ENCODE peak calls at places on chromosomes 4 and X, in four cellular contexts. X is IMR-90, F is H1, O is H9. P is an unnamed sample.

GRCh38 chr4:149766135-149766534 is 49.5 kb downstream of the IQCM start:
- DNase-seq in X (no peak), F (no peak), O (no peak), P (no peak)

GRCh38 chrX:75061701-75062100 is 94.4 kb downstream of the ABCB7 start:
- DNase-seq in X (peak), F (no peak), O (no peak), P (peak)

GRCh38 chrX:18545771-18546170 is 120.4 kb downstream of the CDKL5 start:
- DNase-seq in X (no peak), F (no peak), O (no peak), P (no peak)

GRCh38 chr4:10750714-10751113 is 66.1 kb upstream of the CLNK start:
- DNase-seq in X (no peak), F (no peak), O (no peak), P (no peak)

GRCh38 chr4:123418486-123418931 is 21.9 kb downstream of the SPRY1 start:
- DNase-seq in X (peak), F (peak), O (peak), P (peak)

GRCh38 chr4:186348433-186348832 is 82.4 kb downstream of the F11 start:
- DNase-seq in X (no peak), F (no peak), O (no peak), P (no peak)

GRCh38 chr4:146633471-146633800 is 5.3 kb upstream of the POU4F2 start:
- DNase-seq in X (no peak), F (no peak), O (no peak), P (peak)

GRCh38 chrX:50470103-50471031 is at the start of gene DGKK:
- DNase-seq in X (no peak), F (no peak), O (peak), P (peak)

GRCh38 chrX:148290937-148291336 is 209.5 kb upstream of the AFF2 start:
- DNase-seq in X (no peak), F (no peak), O (no peak), P (no peak)

GRCh38 chrX:84469226-84469625 is 33.0 kb downstream of the HDX start:
- DNase-seq in X (peak), F (no peak), O (no peak), P (no peak)

GRCh38 chr4:76547167-76547760 is 112.2 kb downstream of the SHROOM3 start:
- DNase-seq in X (no peak), F (no peak), O (no peak), P (peak)

GRCh38 chrX:118872102-118872566 is 48.5 kb downstream of the ZCCHC12 start:
- DNase-seq in X (no peak), F (no peak), O (no peak), P (no peak)

GRCh38 chr4:80253510-80253909 is 13.0 kb upstream of the FGF5 start:
- DNase-seq in X (no peak), F (no peak), O (no peak), P (no peak)

GRCh38 chr4:188428935-188429334 is 289.7 kb downstream of the TRIML1 start:
- DNase-seq in X (peak), F (no peak), O (peak), P (peak)

GRCh38 chr4:24978291-24979072 is 52.3 kb downstream of the LGI2 start:
- DNase-seq in X (no peak), F (no peak), O (peak), P (no peak)

GRCh38 chr4:94833394-94833793 is 75.6 kb downstream of the BMPR1B start:
- DNase-seq in X (peak), F (no peak), O (no peak), P (no peak)

GRCh38 chrX:23223169-23223568 is 111.5 kb upstream of the PTCHD1 start:
- DNase-seq in X (no peak), F (no peak), O (no peak), P (peak)

GRCh38 chrX:1465261-1466231 is 12.8 kb upstream of the ASMTL start:
- DNase-seq in X (no peak), F (no peak), O (peak), P (no peak)

GRCh38 chr4:71184195-71184781 is 154.5 kb upstream of the SLC4A4 start:
- DNase-seq in X (peak), F (no peak), O (peak), P (peak)

GRCh38 chr4:16609170-16609758 is 289.2 kb downstream of the LDB2 start:
- DNase-seq in X (no peak), F (no peak), O (peak), P (peak)

GRCh38 chr4:73922766-73923630 is 53.8 kb downstream of the CXCL1 start:
- DNase-seq in X (peak), F (no peak), O (no peak), P (no peak)

GRCh38 chr4:38948551-38948950 is 80.9 kb downstream of the FAM114A1 start:
- DNase-seq in X (peak), F (no peak), O (no peak), P (peak)

GRCh38 chrX:123965712-123966111 is 4.2 kb downstream of the STAG2 start:
- DNase-seq in X (no peak), F (no peak), O (no peak), P (no peak)

GRCh38 chr4:113222006-113222405 is 172.6 kb downstream of the ANK2 start:
- DNase-seq in X (peak), F (no peak), O (no peak), P (peak)

DNA sequence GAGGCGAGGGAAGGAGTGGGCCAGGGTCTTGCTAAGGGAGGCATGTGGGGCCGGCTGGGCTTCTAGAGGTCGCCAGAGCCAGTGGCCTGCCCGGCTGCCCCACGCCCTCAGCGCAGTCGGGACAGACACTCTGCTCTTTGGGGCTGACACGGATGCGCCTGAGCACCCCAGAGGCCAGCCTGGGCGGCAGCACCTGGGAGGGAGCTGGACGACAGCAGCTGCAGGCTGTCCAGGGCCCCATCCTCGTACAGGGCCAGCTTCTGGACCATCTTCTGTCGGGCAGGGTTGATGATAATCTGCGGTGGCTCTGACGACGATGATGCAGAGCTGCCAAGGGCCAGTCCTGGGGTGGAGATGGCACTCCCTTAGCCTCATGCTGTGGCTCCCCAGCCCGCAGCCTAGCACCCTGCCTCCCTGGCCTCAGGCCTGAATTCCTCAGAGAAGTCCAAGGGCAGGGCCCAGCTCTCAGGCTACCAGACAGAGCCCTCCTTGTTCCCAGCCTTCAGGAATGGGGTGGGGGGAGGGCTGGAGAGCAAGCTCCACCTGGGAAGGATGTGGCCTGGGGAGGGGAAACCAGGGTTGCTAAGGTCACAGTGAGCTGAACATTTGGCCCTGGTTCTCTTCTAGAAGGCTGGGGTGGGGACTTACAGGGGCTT is 7.2 kb downstream of the IRAK1 start:
- DNase-seq in X (no peak), F (no peak), O (no peak), P (peak)
- H3K18ac ChIP-seq in X (no peak), F (no peak), O (no peak), P (no peak)

DNA sequence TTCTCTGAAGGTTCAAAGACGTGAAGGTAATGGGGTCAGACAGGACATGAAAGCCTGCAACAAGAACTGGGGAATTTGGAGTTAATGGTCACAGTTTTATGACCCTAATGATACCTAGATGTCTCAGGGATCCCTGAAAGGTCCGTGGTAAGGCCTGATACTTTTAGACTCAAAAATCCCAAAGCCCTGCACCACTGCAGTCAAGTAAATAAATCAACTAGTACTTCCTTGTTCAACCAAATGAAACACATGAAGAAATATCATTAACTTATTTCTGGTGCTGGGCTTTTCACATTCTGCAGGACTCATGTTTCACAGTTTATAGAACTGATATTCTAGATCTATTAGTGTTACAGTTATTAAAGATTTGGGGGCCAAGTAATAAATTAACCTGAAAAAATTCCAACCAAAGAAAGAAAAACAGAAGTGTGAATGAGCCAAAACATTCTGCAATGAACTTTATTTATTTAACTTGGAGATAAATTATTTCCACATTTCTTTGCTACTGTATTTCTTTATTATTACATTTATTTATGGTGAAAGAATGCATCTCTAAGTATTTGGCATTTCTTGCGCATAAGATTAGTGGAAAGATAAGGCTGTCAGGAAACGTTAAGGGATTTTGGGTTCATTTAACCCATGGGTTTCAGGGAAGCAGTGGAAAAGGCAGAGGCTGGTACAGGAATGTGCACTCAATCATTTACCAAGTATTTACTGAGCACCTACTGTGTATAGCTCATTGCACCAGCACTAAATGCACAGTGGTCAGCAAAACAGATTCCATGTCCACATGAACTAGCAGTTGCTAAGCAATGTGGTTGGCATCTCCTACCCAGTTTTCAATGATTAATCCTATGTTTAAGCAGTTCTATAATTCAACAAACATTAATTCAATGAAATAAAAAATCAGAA is 8.7 kb downstream of the WDFY3 start:
- DNase-seq in X (no peak), F (no peak), O (no peak), P (peak)
- H3K56ac ChIP-seq in X (no peak), F (no peak), O (no peak), P (no peak)

GRCh38 chr4:32987111-32987510 is 2266.9 kb downstream of the PCDH7 start:
- DNase-seq in X (no peak), F (no peak), O (no peak), P (no peak)

GRCh38 chr4:32994956-32995849 is 2275.0 kb downstream of the PCDH7 start:
- DNase-seq in X (no peak), F (no peak), O (no peak), P (no peak)

GRCh38 chr4:32986236-32986635 is 2266.1 kb downstream of the PCDH7 start:
- DNase-seq in X (no peak), F (no peak), O (no peak), P (no peak)

DNA sequence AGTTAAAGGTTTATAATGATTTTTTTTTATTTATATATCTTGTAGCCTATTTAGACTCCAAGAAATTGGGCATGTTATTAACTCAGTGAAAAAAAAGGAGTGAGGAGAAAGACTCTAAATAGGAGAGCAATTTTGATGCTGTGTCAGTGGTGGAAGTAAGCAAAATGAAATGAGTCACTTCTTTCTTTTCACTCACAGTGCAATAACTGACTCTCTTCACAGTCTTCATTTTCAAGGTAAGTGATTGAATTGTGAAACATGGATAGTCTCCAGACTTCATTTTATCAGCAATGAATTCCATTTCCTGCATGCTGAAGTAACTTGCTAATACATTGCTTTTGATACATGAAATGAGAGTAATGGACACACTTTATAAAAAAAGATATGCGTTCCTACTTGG is 2271.5 kb downstream of the PCDH7 start:
- DNase-seq in X (no peak), F (no peak), O (no peak), P (no peak)
- H4K5ac ChIP-seq in X (no peak), F (no peak), O (no peak), P (no peak)

DNA sequence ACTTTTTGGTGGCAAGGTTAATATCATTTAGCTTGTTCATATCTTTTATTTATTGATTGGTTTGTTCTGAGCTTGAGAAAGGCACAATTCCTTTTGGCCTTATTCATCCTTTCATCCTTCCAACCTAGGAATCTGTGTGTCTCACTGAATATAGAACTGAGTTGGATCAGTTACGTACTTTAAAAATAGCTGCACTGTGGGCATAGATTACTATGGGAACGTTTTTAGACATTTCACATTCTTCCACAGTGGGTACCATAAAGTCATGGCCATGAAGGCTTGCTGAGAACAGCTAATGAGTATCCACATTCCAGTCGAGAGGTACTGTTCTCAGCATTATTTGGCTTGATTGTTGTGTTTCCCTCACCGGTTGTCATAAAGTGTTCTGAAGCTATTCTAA is 217.0 kb upstream of the DKK2 start:
- DNase-seq in X (no peak), F (no peak), O (no peak), P (no peak)
- H3K18ac ChIP-seq in X (no peak), F (no peak), O (no peak), P (no peak)

GRCh38 chr4:172708184-172708583 is 460.4 kb upstream of the GALNT7 start:
- DNase-seq in X (no peak), F (no peak), O (peak), P (peak)
- H3K56ac ChIP-seq in X (no peak), F (no peak), O (no peak), P (no peak)

GRCh38 chr4:61468091-61468720 is 268.1 kb downstream of the ADGRL3 start:
- DNase-seq in X (peak), F (no peak), O (no peak), P (no peak)
- H4K5ac ChIP-seq in X (no peak), F (no peak), O (no peak), P (no peak)

GRCh38 chr4:3771932-3772495 is 5.8 kb downstream of the ADRA2C start:
- DNase-seq in X (no peak), F (no peak), O (no peak), P (no peak)

GRCh38 chr4:3770323-3771166 is 4.4 kb downstream of the ADRA2C start:
- DNase-seq in X (no peak), F (no peak), O (no peak), P (peak)

GRCh38 chr4:3772632-3773031 is 6.4 kb downstream of the ADRA2C start:
- DNase-seq in X (no peak), F (no peak), O (no peak), P (no peak)

GRCh38 chr4:3769642-3770184 is 3.5 kb downstream of the ADRA2C start:
- DNase-seq in X (no peak), F (no peak), O (no peak), P (no peak)

GRCh38 chr4:3771167-3771809 is 5.1 kb downstream of the ADRA2C start:
- DNase-seq in X (no peak), F (no peak), O (no peak), P (no peak)
- H3K18ac ChIP-seq in X (no peak), F (no peak), O (no peak), P (peak)

GRCh38 chr4:8202108-8202507 is 3.0 kb downstream of the SH3TC1 start:
- DNase-seq in X (no peak), F (no peak), O (no peak), P (no peak)
- H3K56ac ChIP-seq in X (no peak), F (no peak), O (no peak), P (no peak)

DNA sequence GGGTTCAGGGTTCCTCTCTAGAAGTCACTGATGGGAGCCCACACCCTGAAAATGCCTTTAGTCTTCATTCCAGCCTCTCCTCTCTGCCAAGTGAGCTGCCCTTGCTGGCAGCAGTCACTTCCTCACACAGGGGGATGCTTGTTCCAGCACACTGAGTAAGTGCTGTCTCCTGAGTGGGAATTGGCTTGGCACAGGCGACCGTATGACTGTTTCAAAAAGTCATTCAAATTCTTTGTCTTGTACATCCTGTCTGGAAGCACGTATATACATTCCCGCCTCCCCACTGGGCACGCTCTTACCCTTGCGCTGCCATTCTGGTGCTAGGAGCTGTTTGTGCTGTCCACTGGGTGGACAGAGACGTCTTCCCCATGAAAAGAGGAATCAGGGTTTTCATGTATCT is 40.2 kb upstream of the CD99 start:
- DNase-seq in X (peak), F (no peak), O (no peak), P (no peak)
- H4K5ac ChIP-seq in X (no peak), F (no peak), O (no peak), P (no peak)

P was measured in mesendoderm.